ENCODE peak calls at places on chromosomes 6 and 20, in five cellular contexts. K is heart right ventricle; W is aorta; O is SK-N-SH; X is CD8-positive, alpha-beta T cell. J is an unnamed sample. For H3K27me3, the result is how much of the 10 kb centered on the place peaks cover.

GRCh38 chr6:6886160-6886885 is 221.4 kb upstream of the RREB1 start:
- DNase-seq in K (no peak), W (peak), O (no peak), X (no peak), J (no peak)

GRCh38 chr6:121190122-121190521 is 144.2 kb downstream of the TBC1D32 start:
- DNase-seq in K (no peak), W (no peak), O (no peak), X (no peak), J (no peak)

GRCh38 chr20:49616154-49617007 is 48.4 kb upstream of the PTGIS start:
- DNase-seq in K (no peak), W (no peak), O (no peak), X (no peak), J (no peak)

GRCh38 chr6:14092861-14093789 is 24.4 kb upstream of the CD83 start:
- DNase-seq in K (no peak), W (no peak), O (no peak), X (no peak), J (no peak)

GRCh38 chr6:170405311-170405975 is 98.9 kb downstream of the FAM120B start:
- DNase-seq in K (no peak), W (no peak), O (no peak), X (no peak), J (no peak)

GRCh38 chr6:107539849-107540464 is 50.0 kb downstream of the SOBP start:
- DNase-seq in K (no peak), W (no peak), O (no peak), X (no peak), J (no peak)

GRCh38 chr6:166761801-166762200 is 134.8 kb upstream of the RPS6KA2 start:
- DNase-seq in K (no peak), W (no peak), O (no peak), X (no peak), J (no peak)

GRCh38 chr6:24666097-24666615 is 543 bp downstream of the TDP2 start:
- DNase-seq in K (no peak), W (peak), O (peak), X (no peak), J (peak)

GRCh38 chr6:43842231-43842794 is 72.3 kb downstream of the VEGFA start:
- DNase-seq in K (no peak), W (no peak), O (no peak), X (no peak), J (no peak)

GRCh38 chr6:21033575-21034026 is 499.3 kb downstream of the CDKAL1 start:
- DNase-seq in K (peak), W (peak), O (peak), X (no peak), J (no peak)

GRCh38 chr6:38182426-38182825 is 362.9 kb downstream of the ZFAND3 start:
- DNase-seq in K (no peak), W (no peak), O (no peak), X (peak), J (no peak)

GRCh38 chr6:39870950-39871349 is 63.3 kb downstream of the MOCS1 start:
- DNase-seq in K (no peak), W (no peak), O (no peak), X (no peak), J (no peak)

GRCh38 chr20:49948809-49949507 is 12.8 kb downstream of the RNF114 start:
- DNase-seq in K (no peak), W (no peak), O (no peak), X (no peak), J (no peak)

GRCh38 chr6:43096451-43097097 is 20.5 kb downstream of the PTK7 start:
- DNase-seq in K (no peak), W (peak), O (peak), X (no peak), J (peak)

GRCh38 chr6:87922191-87922946 is 125.3 kb upstream of the SPACA1 start:
- DNase-seq in K (no peak), W (no peak), O (no peak), X (no peak), J (no peak)
- H3K27ac ChIP-seq in K (no peak), W (no peak), O (no peak), X (no peak), J (no peak)

GRCh38 chr6:122997541-122998150 is 1.6 kb downstream of the CLVS2 start:
- DNase-seq in K (no peak), W (no peak), O (peak), X (no peak), J (no peak)

GRCh38 chr6:123000244-123000770 is 4.3 kb downstream of the CLVS2 start:
- DNase-seq in K (no peak), W (no peak), O (no peak), X (no peak), J (no peak)

GRCh38 chr6:122996797-122997520 is 924 bp downstream of the CLVS2 start:
- DNase-seq in K (no peak), W (no peak), O (peak), X (no peak), J (no peak)

GRCh38 chr6:122995930-122996796 is at the start of gene CLVS2:
- DNase-seq in K (no peak), W (no peak), O (peak), X (no peak), J (no peak)

GRCh38 chr6:122998403-122998965 is 2.4 kb downstream of the CLVS2 start:
- DNase-seq in K (no peak), W (no peak), O (no peak), X (no peak), J (no peak)
- H3K27me3 ChIP-seq in K (half or more), W (under half), O (under half), X (under half), J (under half)

GRCh38 chr6:26128013-26128771 is 41.0 kb downstream of the HFE start:
- DNase-seq in K (no peak), W (no peak), O (no peak), X (no peak), J (no peak)
- H3K4me3 ChIP-seq in K (no peak), W (no peak), O (peak), X (no peak), J (no peak)

DNA sequence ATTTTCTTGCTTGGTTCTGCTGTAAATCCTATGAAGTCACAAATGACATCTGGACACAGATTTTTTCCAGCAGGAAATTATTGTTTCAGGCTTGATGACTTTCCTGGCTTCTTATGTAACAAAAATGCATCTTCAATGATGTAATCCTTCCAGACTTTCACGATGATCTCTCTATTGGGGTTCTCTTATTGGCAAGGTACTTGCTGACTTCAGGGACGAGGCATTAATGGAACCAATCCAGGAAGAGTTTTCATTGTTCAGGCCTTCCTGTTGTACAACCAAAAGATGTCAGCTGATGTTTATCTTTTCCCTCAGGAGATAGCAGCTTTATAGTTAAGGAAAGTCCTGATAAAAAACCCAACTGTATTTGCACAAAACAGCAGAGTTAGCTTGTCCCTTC is 118.5 kb upstream of the MMS22L start:
- DNase-seq in K (peak), W (no peak), O (no peak), X (no peak), J (no peak)
- H3K27ac ChIP-seq in K (no peak), W (no peak), O (no peak), X (no peak), J (no peak)